ENCODE peak calls at places on chromosomes 2 and 18, in five cellular contexts. O is tibial nerve, A is heart left ventricle, R is stomach, V is H1. U is an unnamed sample.

GRCh38 chr18:22924589-22924988 is 8.5 kb upstream of the RBBP8 start:
- DNase-seq in O (no peak), A (no peak), R (no peak), V (no peak), U (no peak)

GRCh38 chr18:6219116-6219717 is 195.5 kb downstream of the L3MBTL4 start:
- DNase-seq in O (no peak), A (no peak), R (no peak), V (peak), U (peak)

GRCh38 chr2:106584304-106584954 is 97.3 kb downstream of the CD8B2 start:
- DNase-seq in O (no peak), A (no peak), R (no peak), V (no peak), U (no peak)

GRCh38 chr18:57529151-57529550 is 57.4 kb downstream of the FECH start:
- DNase-seq in O (no peak), A (no peak), R (no peak), V (no peak), U (no peak)

GRCh38 chr18:31720867-31721266 is 36.5 kb upstream of the B4GALT6 start:
- DNase-seq in O (no peak), A (no peak), R (no peak), V (no peak), U (peak)

GRCh38 chr18:27668126-27668525 is 483.0 kb upstream of the CHST9 start:
- DNase-seq in O (no peak), A (no peak), R (no peak), V (no peak), U (no peak)

GRCh38 chr2:96437512-96437911 is 67.6 kb downstream of the NEURL3 start:
- DNase-seq in O (no peak), A (no peak), R (no peak), V (no peak), U (no peak)

GRCh38 chr18:79868811-79869541 is 71.2 kb downstream of the KCNG2 start:
- DNase-seq in O (peak), A (no peak), R (no peak), V (no peak), U (no peak)

GRCh38 chr2:121627525-121628050 is 21.7 kb downstream of the CLASP1 start:
- DNase-seq in O (no peak), A (no peak), R (no peak), V (no peak), U (peak)

GRCh38 chr2:72983500-72984039 is 66.3 kb downstream of the EMX1 start:
- DNase-seq in O (no peak), A (peak), R (peak), V (no peak), U (no peak)

GRCh38 chr2:240560480-240561324 is 545 bp downstream of the DUSP28 start:
- DNase-seq in O (peak), A (peak), R (peak), V (peak), U (peak)

GRCh38 chr2:216289470-216289869 is 82.8 kb downstream of the MARCHF4 start:
- DNase-seq in O (no peak), A (no peak), R (no peak), V (no peak), U (no peak)

GRCh38 chr2:54456526-54457325 is 599 bp downstream of the SPTBN1 start:
- DNase-seq in O (no peak), A (peak), R (no peak), V (no peak), U (peak)

GRCh38 chr18:49690307-49690706 is 123.0 kb downstream of the ACAA2 start:
- DNase-seq in O (no peak), A (no peak), R (no peak), V (no peak), U (no peak)

GRCh38 chr18:32742620-32743019 is 30.2 kb downstream of the KLHL14 start:
- DNase-seq in O (no peak), A (no peak), R (no peak), V (no peak), U (peak)

GRCh38 chr2:9266711-9267110 is 60.1 kb downstream of the ASAP2 start:
- DNase-seq in O (no peak), A (no peak), R (no peak), V (no peak), U (no peak)

GRCh38 chr2:96374211-96374951 is 38.8 kb downstream of the NCAPH start:
- DNase-seq in O (no peak), A (no peak), R (peak), V (no peak), U (peak)

GRCh38 chr18:32707586-32707985 is 65.2 kb downstream of the KLHL14 start:
- DNase-seq in O (no peak), A (no peak), R (peak), V (no peak), U (no peak)

GRCh38 chr2:200039847-200040246 is 84.5 kb downstream of the MAIP1 start:
- DNase-seq in O (no peak), A (no peak), R (no peak), V (no peak), U (no peak)

GRCh38 chr18:46950064-46950656 is 32.8 kb downstream of the KATNAL2 start:
- DNase-seq in O (no peak), A (no peak), R (no peak), V (no peak), U (no peak)

GRCh38 chr18:24995056-24995455 is 356.9 kb downstream of the ZNF521 start:
- DNase-seq in O (no peak), A (no peak), R (no peak), V (no peak), U (no peak)

GRCh38 chr2:181675241-181675640 is 5.1 kb downstream of the NEUROD1 start:
- DNase-seq in O (no peak), A (no peak), R (no peak), V (no peak), U (no peak)

GRCh38 chr18:54466248-54467005 is 108.7 kb downstream of the C18orf54 start:
- DNase-seq in O (no peak), A (no peak), R (no peak), V (no peak), U (no peak)

GRCh38 chr2:12412898-12413305 is 303.8 kb upstream of the TRIB2 start:
- DNase-seq in O (no peak), A (no peak), R (no peak), V (no peak), U (no peak)

GRCh38 chr2:58798787-58799186 is 557.7 kb upstream of the FANCL start:
- DNase-seq in O (no peak), A (no peak), R (no peak), V (no peak), U (no peak)

GRCh38 chr2:240831594-240832204 is 11.7 kb upstream of the KIF1A start:
- DNase-seq in O (no peak), A (no peak), R (no peak), V (no peak), U (no peak)

GRCh38 chr2:223585691-223586090 is 16.5 kb downstream of the SCG2 start:
- DNase-seq in O (no peak), A (no peak), R (no peak), V (no peak), U (no peak)

GRCh38 chr2:2577366-2577765 is 246.3 kb upstream of the MYT1L start:
- DNase-seq in O (no peak), A (no peak), R (peak), V (no peak), U (no peak)

GRCh38 chr18:3873698-3874495 is 423.9 kb downstream of the TGIF1 start:
- DNase-seq in O (no peak), A (no peak), R (no peak), V (no peak), U (peak)

GRCh38 chr2:31980674-31981356 is 30.0 kb downstream of the MEMO1 start:
- DNase-seq in O (no peak), A (no peak), R (no peak), V (no peak), U (no peak)
- TF ChIP-seq POLR2A in O (no peak), A (no peak), R (no peak), V (no peak), U (no peak)

DNA sequence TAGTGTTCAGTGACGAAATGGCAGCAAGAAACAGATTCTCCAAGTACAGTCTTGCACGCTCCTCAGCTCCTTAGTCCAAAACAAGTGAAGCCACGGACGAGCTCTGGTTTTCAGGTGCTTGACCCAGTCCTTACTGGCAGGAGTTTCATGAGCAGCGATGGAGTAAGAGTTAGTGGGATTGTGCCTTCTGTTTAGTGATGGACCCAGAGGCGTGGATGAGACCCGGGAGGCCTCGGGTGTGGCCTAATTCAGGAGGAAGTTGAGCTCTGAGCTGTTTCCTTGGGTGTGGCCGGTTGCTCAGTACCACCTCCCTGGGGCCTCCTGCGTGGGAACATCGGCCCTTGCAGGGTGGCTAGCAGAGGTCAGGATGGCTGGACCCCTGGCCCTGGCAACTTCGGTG is 52.0 kb downstream of the KIF5C start:
- DNase-seq in O (no peak), A (no peak), R (no peak), V (no peak), U (peak)
- TF ChIP-seq POLR2A in O (no peak), A (no peak), R (no peak), V (no peak), U (no peak)

DNA sequence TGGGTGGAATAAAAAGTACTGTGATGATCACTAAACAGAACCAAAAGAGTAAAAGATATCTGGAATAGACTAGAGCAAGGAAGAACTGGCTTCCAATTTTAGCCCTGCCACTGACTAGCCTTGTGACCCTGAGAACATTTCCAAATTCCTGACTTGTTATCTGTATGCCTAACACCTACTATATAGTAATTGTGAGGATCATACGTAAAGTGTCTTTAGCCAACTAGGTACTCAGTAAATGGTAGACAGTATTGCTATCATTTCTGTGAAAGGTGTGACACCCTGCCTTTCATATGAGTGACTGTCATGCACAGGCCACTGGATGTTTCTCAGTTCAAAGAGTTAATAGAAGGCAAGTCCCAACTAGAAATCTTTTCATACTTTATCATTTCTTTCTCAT is 29.8 kb downstream of the CYTIP start:
- DNase-seq in O (no peak), A (no peak), R (no peak), V (no peak), U (no peak)
- TF ChIP-seq POLR2A in O (no peak), A (no peak), R (no peak), V (no peak), U (no peak)

GRCh38 chr2:206159346-206160123 is at the start of the genes EEF1B2 and NDUFS1:
- DNase-seq in O (peak), A (peak), R (peak), V (peak), U (peak)
- TF ChIP-seq POLR2A in O (peak), A (no peak), R (no peak), V (peak), U (peak)

GRCh38 chr18:7946724-7947377 is 379.7 kb downstream of the PTPRM start:
- DNase-seq in O (no peak), A (no peak), R (peak), V (no peak), U (peak)
- TF ChIP-seq POLR2A in O (no peak), A (no peak), R (no peak), V (no peak), U (no peak)

GRCh38 chr2:109612991-109613921 is 510 bp downstream of the SEPTIN10 start:
- DNase-seq in O (peak), A (peak), R (peak), V (no peak), U (peak)

GRCh38 chr2:109616184-109616583 is 2.0 kb downstream of the SOWAHC start:
- DNase-seq in O (no peak), A (no peak), R (no peak), V (no peak), U (no peak)

GRCh38 chr2:109614715-109615636 is 812 bp downstream of the SOWAHC start:
- DNase-seq in O (no peak), A (peak), R (no peak), V (no peak), U (peak)

GRCh38 chr2:109615637-109616144 is 1.5 kb downstream of the SOWAHC start:
- DNase-seq in O (no peak), A (no peak), R (no peak), V (no peak), U (no peak)

DNA sequence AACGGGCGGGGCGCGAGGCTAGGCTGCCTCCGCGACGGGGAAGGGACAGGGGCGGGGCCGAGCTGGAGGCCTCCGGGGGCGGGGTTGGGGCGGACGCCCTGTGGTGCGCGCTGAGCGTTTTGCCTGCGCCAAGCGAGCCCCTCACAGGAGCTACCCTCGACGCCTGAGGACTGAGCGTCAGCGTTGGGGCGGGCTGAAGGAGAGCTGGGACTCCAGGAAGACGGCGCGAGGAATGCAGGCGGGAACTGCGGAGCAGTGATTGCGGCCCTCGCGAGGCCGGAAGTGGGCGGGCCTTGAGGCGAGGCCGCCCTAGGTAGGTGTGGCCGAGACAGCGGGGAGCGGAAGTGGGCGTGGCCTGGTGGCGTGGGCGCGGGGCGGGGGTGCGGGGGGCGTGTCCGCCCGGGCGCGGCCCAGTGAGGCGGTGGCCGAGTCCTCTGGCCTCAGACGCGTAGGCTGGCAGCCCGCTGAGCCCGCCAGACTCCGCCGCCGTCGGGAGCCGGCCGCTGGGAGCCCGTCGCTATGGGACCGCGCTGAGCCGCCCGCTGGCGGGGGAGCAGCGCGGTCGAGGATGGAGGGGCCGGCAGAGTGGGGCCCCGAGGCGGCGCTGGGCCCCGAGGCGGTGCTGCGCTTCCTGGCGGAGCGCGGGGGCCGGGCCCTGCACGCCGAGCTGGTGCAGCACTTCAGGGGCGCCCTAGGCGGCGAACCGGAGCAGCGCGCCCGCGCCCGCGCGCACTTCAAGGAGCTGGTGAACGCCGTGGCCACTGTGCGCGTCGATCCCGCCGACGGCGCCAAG is at the start of the genes SEPTIN10 and SOWAHC:
- DNase-seq in O (peak), A (peak), R (peak), V (peak), U (peak)
- TF ChIP-seq POLR2A in O (peak), A (no peak), R (no peak), V (peak), U (peak)

GRCh38 chr2:36486546-36487044 is 111.4 kb downstream of the FEZ2 start:
- DNase-seq in O (no peak), A (no peak), R (no peak), V (no peak), U (no peak)
- TF ChIP-seq POLR2A in O (no peak), A (no peak), R (no peak), V (no peak), U (no peak)

U was measured in thyroid gland.